ENCODE peak calls at places on chromosome 2, in six cellular contexts. S is epithelial cell of esophagus, D is transverse colon, L is retinal pigment epithelial cell, I is heart left ventricle, Z is GM12865. T is an unnamed sample.

GRCh38 chr2:104977958-104978357 is 59.9 kb upstream of the MRPS9 start:
- DNase-seq in D (no peak), Z (no peak), I (no peak), L (no peak), S (peak), T (no peak)

GRCh38 chr2:232876978-232877441 is 6.9 kb downstream of the SNORC start:
- DNase-seq in Z (no peak), D (peak), I (no peak), L (no peak), S (no peak), T (no peak)

GRCh38 chr2:199100326-199101110 is 357.2 kb downstream of the SATB2 start:
- DNase-seq in D (no peak), I (no peak), L (no peak), S (no peak), Z (no peak), T (no peak)

GRCh38 chr2:112001136-112001764 is 53.8 kb upstream of the TMEM87B start:
- DNase-seq in Z (peak), D (no peak), S (no peak), I (no peak), L (no peak), T (no peak)

GRCh38 chr2:17471979-17472378 is 46.3 kb downstream of the RAD51AP2 start:
- DNase-seq in I (no peak), D (no peak), S (no peak), Z (no peak), L (no peak), T (no peak)

GRCh38 chr2:27255660-27256059 is 7.2 kb downstream of the SLC30A3 start:
- DNase-seq in L (no peak), I (no peak), Z (no peak), D (no peak), S (no peak), T (no peak)

GRCh38 chr2:100818606-100819364 is 1.2 kb upstream of the NPAS2 start:
- DNase-seq in I (peak), L (peak), Z (no peak), D (peak), S (peak), T (no peak)

GRCh38 chr2:196487426-196487825 is 152.1 kb upstream of the CCDC150 start:
- DNase-seq in L (no peak), I (peak), Z (no peak), S (no peak), D (no peak), T (no peak)

GRCh38 chr2:212289301-212289700 is 249.3 kb downstream of the ERBB4 start:
- DNase-seq in I (no peak), S (no peak), L (no peak), Z (no peak), D (no peak), T (no peak)

GRCh38 chr2:9179572-9180201 is 26.9 kb upstream of the ASAP2 start:
- DNase-seq in S (peak), I (peak), D (peak), L (no peak), Z (no peak), T (no peak)

GRCh38 chr2:20241973-20242726 is 17.2 kb upstream of the SDC1 start:
- DNase-seq in I (no peak), Z (no peak), L (no peak), S (no peak), D (no peak), T (peak)

GRCh38 chr2:213806125-213806726 is 522.0 kb downstream of the SPAG16 start:
- DNase-seq in Z (peak), I (no peak), L (peak), S (peak), D (no peak), T (no peak)

GRCh38 chr2:33153008-33153407 is 206.3 kb downstream of the LTBP1 start:
- DNase-seq in L (no peak), S (peak), D (no peak), Z (no peak), I (no peak), T (no peak)

GRCh38 chr2:127594116-127594591 is 51.8 kb upstream of the GPR17 start:
- DNase-seq in D (peak), S (no peak), L (no peak), I (no peak), Z (no peak), T (no peak)

GRCh38 chr2:206790311-206790935 is 25.0 kb downstream of the FASTKD2 start:
- DNase-seq in L (no peak), I (no peak), Z (no peak), S (no peak), D (no peak), T (no peak)

GRCh38 chr2:54669677-54670484 is 53.6 kb upstream of the EML6 start:
- DNase-seq in S (peak), D (peak), L (no peak), Z (no peak), I (no peak), T (no peak)

GRCh38 chr2:241560181-241560882 is 1.8 kb downstream of the BOK start:
- DNase-seq in S (no peak), I (no peak), Z (no peak), L (no peak), D (no peak), T (no peak)

GRCh38 chr2:26614205-26615128 is 26.7 kb downstream of the CIB4 start:
- DNase-seq in L (no peak), S (no peak), Z (no peak), D (no peak), I (peak), T (no peak)

GRCh38 chr2:164824865-164825264 is 16.8 kb downstream of the COBLL1 start:
- DNase-seq in D (no peak), Z (no peak), S (peak), L (no peak), I (no peak), T (no peak)

GRCh38 chr2:205865794-205866490 is 183.6 kb downstream of the NRP2 start:
- DNase-seq in S (peak), L (peak), Z (no peak), I (no peak), D (no peak), T (no peak)

GRCh38 chr2:143230506-143231256 is 101.5 kb downstream of the ARHGAP15 start:
- DNase-seq in S (no peak), L (no peak), Z (no peak), D (no peak), I (no peak), T (no peak)

GRCh38 chr2:13201924-13202323 is 485.2 kb downstream of the TRIB2 start:
- DNase-seq in S (peak), D (no peak), Z (no peak), I (no peak), L (no peak), T (no peak)

GRCh38 chr2:98691307-98691706 is 39.6 kb downstream of the MGAT4A start:
- DNase-seq in S (peak), I (no peak), Z (no peak), D (no peak), L (peak), T (no peak)

GRCh38 chr2:178258916-178259315 is 64.6 kb downstream of the OSBPL6 start:
- DNase-seq in L (no peak), I (no peak), Z (no peak), D (no peak), S (peak), T (no peak)

GRCh38 chr2:27016801-27017325 is 15.9 kb upstream of the TMEM214 start:
- DNase-seq in L (no peak), S (peak), Z (peak), D (peak), I (peak), T (no peak)

GRCh38 chr2:34578641-34579040 is 979.5 kb upstream of the FAM98A start:
- DNase-seq in D (no peak), I (no peak), Z (no peak), S (peak), L (no peak), T (no peak)

GRCh38 chr2:157784169-157784822 is 91.8 kb downstream of the ACVR1 start:
- DNase-seq in L (peak), D (peak), S (peak), Z (no peak), I (peak), T (no peak)

GRCh38 chr2:171957061-171957460 is 34.8 kb downstream of the HAT1 start:
- DNase-seq in S (peak), Z (no peak), D (no peak), L (no peak), I (no peak), T (no peak)

GRCh38 chr2:239152239-239152915 is 248.4 kb downstream of the HDAC4 start:
- DNase-seq in D (no peak), Z (no peak), I (peak), S (no peak), L (no peak), T (no peak)

GRCh38 chr2:99980200-99980599 is 162.2 kb downstream of the AFF3 start:
- DNase-seq in Z (no peak), L (no peak), D (no peak), S (no peak), I (no peak), T (no peak)

GRCh38 chr2:4937550-4937949 is 754.6 kb upstream of the SOX11 start:
- DNase-seq in L (no peak), I (no peak), S (no peak), Z (no peak), D (no peak), T (no peak)

GRCh38 chr2:149200109-149200520 is 130.3 kb upstream of the LYPD6 start:
- DNase-seq in D (no peak), I (no peak), Z (no peak), L (no peak), S (peak), T (no peak)

GRCh38 chr2:193469251-193469650 is 1274.5 kb upstream of the TMEFF2 start:
- DNase-seq in S (no peak), I (no peak), L (no peak), Z (no peak), D (no peak), T (no peak)

GRCh38 chr2:47058061-47058931 is 96.8 kb downstream of the STPG4 start:
- DNase-seq in Z (no peak), L (no peak), I (no peak), S (no peak), D (peak), T (no peak)

GRCh38 chr2:135424849-135425248 is 106.2 kb downstream of the ZRANB3 start:
- DNase-seq in S (no peak), I (no peak), L (no peak), D (no peak), Z (no peak), T (no peak)
- TF ChIP-seq CTCF in S (no peak), I (no peak), L (no peak), D (no peak), Z (no peak), T (no peak)

GRCh38 chr2:227939271-227940027 is 68.0 kb downstream of the DAW1 start:
- DNase-seq in D (no peak), L (no peak), I (no peak), Z (peak), S (peak), T (no peak)
- TF ChIP-seq CTCF in D (peak), L (peak), I (peak), Z (peak), S (peak), T (no peak)

GRCh38 chr2:204361738-204362137 is 183.5 kb upstream of the PARD3B start:
- DNase-seq in L (no peak), Z (no peak), S (no peak), D (no peak), I (no peak), T (no peak)
- TF ChIP-seq CTCF in L (no peak), Z (no peak), S (no peak), D (no peak), I (no peak), T (no peak)

DNA sequence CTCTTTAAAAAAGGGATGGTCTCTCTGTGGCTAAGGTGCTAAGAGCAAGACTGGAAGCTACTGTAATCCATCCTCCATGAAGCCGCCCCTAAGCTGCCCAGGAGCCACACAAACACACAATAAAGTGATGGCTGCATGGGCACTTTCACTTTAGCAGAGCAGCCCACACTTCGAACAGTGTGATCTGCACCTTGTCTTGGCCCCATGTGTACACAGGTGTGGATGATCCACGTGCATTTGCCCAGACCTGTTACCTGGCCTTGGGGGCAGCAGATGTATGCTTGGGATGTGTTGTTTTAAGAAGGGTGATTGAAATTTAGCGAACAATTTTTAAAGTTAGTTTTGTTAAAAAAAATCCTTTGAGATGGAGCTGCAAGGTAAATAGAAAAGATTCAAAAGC is 39.9 kb downstream of the TMEM178A start:
- DNase-seq in S (peak), D (no peak), Z (no peak), I (no peak), L (no peak), T (no peak)
- TF ChIP-seq CTCF in S (no peak), D (no peak), Z (no peak), I (no peak), L (no peak), T (no peak)

DNA sequence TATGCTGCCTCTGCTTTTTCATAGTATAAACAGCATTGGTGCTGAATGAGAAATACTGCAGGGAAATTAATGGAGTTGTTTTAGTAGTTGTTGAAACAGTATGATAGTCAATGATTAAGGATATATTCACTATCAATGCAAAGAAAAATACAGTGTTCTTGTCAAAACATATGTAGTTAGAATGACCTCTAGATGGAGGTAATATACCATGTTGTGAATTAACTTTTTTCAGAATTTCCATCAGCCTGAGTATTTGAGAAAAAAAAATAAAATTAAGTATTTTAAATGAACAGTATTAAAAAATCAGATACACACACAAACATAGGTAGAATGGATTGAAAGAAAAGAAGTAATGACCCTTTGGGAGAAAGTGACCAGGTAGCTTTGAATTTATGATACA is 59.5 kb downstream of the RMDN2 start:
- DNase-seq in L (no peak), Z (no peak), S (peak), D (no peak), I (no peak), T (no peak)
- TF ChIP-seq CTCF in L (peak), Z (no peak), S (no peak), D (no peak), I (no peak), T (no peak)

GRCh38 chr2:24543252-24543651 is 52.2 kb downstream of the NCOA1 start:
- DNase-seq in Z (no peak), D (no peak), L (no peak), S (peak), I (no peak), T (no peak)
- TF ChIP-seq CTCF in Z (peak), D (no peak), L (peak), S (peak), I (peak), T (no peak)

GRCh38 chr2:217931846-217932560 is 70.8 kb downstream of the TNS1 start:
- DNase-seq in Z (no peak), L (no peak), I (peak), S (no peak), D (no peak), T (no peak)

GRCh38 chr2:217934321-217935131 is 68.3 kb downstream of the TNS1 start:
- DNase-seq in Z (no peak), S (peak), L (peak), D (peak), I (peak), T (no peak)

GRCh38 chr2:217930783-217931563 is 71.8 kb downstream of the TNS1 start:
- DNase-seq in D (no peak), L (no peak), S (no peak), Z (no peak), I (peak), T (no peak)

GRCh38 chr2:217933326-217933993 is 69.3 kb downstream of the TNS1 start:
- DNase-seq in L (no peak), S (no peak), Z (no peak), I (peak), D (no peak), T (no peak)

GRCh38 chr2:217932661-217933325 is 70.0 kb downstream of the TNS1 start:
- DNase-seq in S (no peak), Z (no peak), I (peak), L (no peak), D (no peak), T (no peak)
- TF ChIP-seq CTCF in S (peak), Z (no peak), I (no peak), L (no peak), D (no peak), T (peak)

GRCh38 chr2:175154670-175155082 is 13.3 kb downstream of the ATF2 start:
- DNase-seq in D (no peak), I (no peak), S (peak), L (no peak), Z (peak), T (no peak)
- TF ChIP-seq CTCF in D (no peak), I (no peak), S (no peak), L (no peak), Z (no peak), T (no peak)